ENCODE peak calls at places on chromosome 12, in six cellular contexts. I, L, H, M, Q and Z are unnamed samples. For H3K4me1, the result is how much of the 10 kb centered on the place peaks cover.

GRCh38 chr12:26621932-26622331 is 211.1 kb downstream of the ITPR2 start:
- DNase-seq in H (no peak), I (no peak), M (no peak), L (no peak), Q (no peak), Z (no peak)

GRCh38 chr12:47819902-47820630 is at the start of gene HDAC7:
- DNase-seq in I (peak), M (peak), Q (peak), L (peak), H (peak), Z (peak)

GRCh38 chr12:30420561-30420960 is 275.1 kb downstream of the IPO8 start:
- DNase-seq in L (no peak), H (no peak), M (no peak), I (no peak), Q (no peak), Z (no peak)

GRCh38 chr12:11228268-11228879 is 41.1 kb downstream of the PRB3 start:
- DNase-seq in H (peak), Q (peak), I (peak), M (peak), L (peak), Z (peak)

GRCh38 chr12:10067942-10068341 is 30.8 kb downstream of the CLEC1A start:
- DNase-seq in I (no peak), L (no peak), H (peak), M (no peak), Q (no peak), Z (no peak)

GRCh38 chr12:127810026-127810425 is 456.9 kb upstream of the TMEM132C start:
- DNase-seq in L (no peak), I (no peak), Q (no peak), M (no peak), H (no peak), Z (no peak)

GRCh38 chr12:716506-716905 is 35.9 kb upstream of the WNK1 start:
- DNase-seq in H (peak), I (peak), Q (no peak), L (no peak), M (no peak), Z (no peak)

GRCh38 chr12:38141239-38141638 is 175.3 kb upstream of the ALG10B start:
- DNase-seq in Q (no peak), L (no peak), H (no peak), I (no peak), M (no peak), Z (no peak)

GRCh38 chr12:32140867-32141266 is 34.2 kb downstream of the BICD1 start:
- DNase-seq in H (no peak), Q (no peak), I (no peak), M (no peak), L (no peak), Z (no peak)

GRCh38 chr12:104350211-104350908 is 46.8 kb downstream of the EID3 start:
- DNase-seq in I (no peak), Q (no peak), L (no peak), H (no peak), M (no peak), Z (no peak)

GRCh38 chr12:41304526-41304925 is 116.4 kb downstream of the PDZRN4 start:
- DNase-seq in L (no peak), H (no peak), I (no peak), Q (no peak), M (no peak), Z (no peak)

GRCh38 chr12:78275886-78276285 is 445.2 kb downstream of the NAV3 start:
- DNase-seq in L (no peak), M (no peak), I (no peak), Q (no peak), H (no peak), Z (no peak)

GRCh38 chr12:108888031-108888430 is 8.1 kb downstream of the DAO start:
- DNase-seq in H (no peak), I (no peak), Q (no peak), M (no peak), L (no peak), Z (no peak)

GRCh38 chr12:6226002-6226700 is 26.0 kb downstream of the CD9 start:
- DNase-seq in L (no peak), M (no peak), H (peak), I (no peak), Q (no peak), Z (peak)

GRCh38 chr12:104680070-104680469 is 223.3 kb downstream of the CHST11 start:
- DNase-seq in H (peak), I (no peak), Q (peak), L (peak), M (peak), Z (no peak)

GRCh38 chr12:42593781-42594322 is 4.3 kb upstream of the PRICKLE1 start:
- DNase-seq in L (no peak), Q (no peak), H (no peak), M (no peak), I (no peak), Z (no peak)

GRCh38 chr12:112537710-112538396 is 119.1 kb downstream of the PTPN11 start:
- DNase-seq in H (no peak), I (no peak), M (peak), Q (peak), L (peak), Z (no peak)

GRCh38 chr12:111437816-111438454 is 32.2 kb downstream of the SH2B3 start:
- DNase-seq in M (no peak), L (no peak), Q (no peak), H (peak), I (no peak), Z (no peak)
- H3K4me1 ChIP-seq in M (under half), L (under half), Q (under half), H (half or more), I (under half), Z (half or more)

GRCh38 chr12:122185494-122186082 is 2.7 kb downstream of the LRRC43 start:
- DNase-seq in M (no peak), L (no peak), H (no peak), Q (no peak), I (no peak), Z (no peak)

GRCh38 chr12:122185079-122185478 is 2.2 kb downstream of the LRRC43 start:
- DNase-seq in H (no peak), I (no peak), L (no peak), M (no peak), Q (no peak), Z (no peak)

GRCh38 chr12:122184522-122184921 is 1.6 kb downstream of the LRRC43 start:
- DNase-seq in M (no peak), Q (no peak), H (no peak), I (no peak), L (no peak), Z (no peak)

GRCh38 chr12:122182887-122183587 is at the start of gene LRRC43:
- DNase-seq in L (no peak), I (no peak), Q (peak), M (peak), H (peak), Z (peak)

DNA sequence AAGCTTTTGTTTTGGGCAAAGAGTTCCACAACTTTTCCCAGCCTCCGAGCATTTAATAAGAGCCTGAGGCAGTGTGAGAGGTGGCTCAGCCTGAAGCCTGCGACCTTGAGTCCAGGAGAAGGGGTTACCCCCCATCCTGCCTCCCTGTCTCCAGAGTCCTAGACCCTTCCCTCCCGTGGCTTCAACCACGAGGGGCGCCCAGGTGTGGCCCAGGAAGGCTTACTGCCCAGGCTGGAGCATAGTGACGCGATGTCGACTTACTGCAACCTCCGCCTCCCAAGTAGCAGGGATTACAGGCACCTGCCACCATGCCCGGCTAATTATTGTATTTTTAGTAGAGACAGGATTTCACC is 641 bp downstream of the LRRC43 start:
- DNase-seq in H (no peak), I (no peak), M (peak), Q (no peak), L (no peak), Z (no peak)
- H3K4me3 ChIP-seq in H (no peak), I (no peak), M (peak), Q (no peak), L (no peak), Z (peak)

GRCh38 chr12:122895757-122896636 is at the start of gene VPS37B:
- DNase-seq in Q (peak), H (peak), L (peak), M (peak), I (peak), Z (peak)

GRCh38 chr12:122893208-122894151 is 2.4 kb downstream of the VPS37B start:
- DNase-seq in M (no peak), H (no peak), L (no peak), I (no peak), Q (no peak), Z (peak)

GRCh38 chr12:122895290-122895689 is 634 bp downstream of the VPS37B start:
- DNase-seq in Q (peak), H (peak), L (no peak), M (no peak), I (no peak), Z (no peak)

GRCh38 chr12:122896662-122897061 is 738 bp upstream of the VPS37B start:
- DNase-seq in M (no peak), L (no peak), I (no peak), H (no peak), Q (no peak), Z (no peak)

GRCh38 chr12:122894173-122895121 is 1.5 kb downstream of the VPS37B start:
- DNase-seq in L (no peak), Q (no peak), I (no peak), H (no peak), M (no peak), Z (peak)
- TF ChIP-seq POLR2AphosphoS5 in L (no peak), Q (no peak), I (peak), H (no peak), M (no peak), Z (peak)

DNA sequence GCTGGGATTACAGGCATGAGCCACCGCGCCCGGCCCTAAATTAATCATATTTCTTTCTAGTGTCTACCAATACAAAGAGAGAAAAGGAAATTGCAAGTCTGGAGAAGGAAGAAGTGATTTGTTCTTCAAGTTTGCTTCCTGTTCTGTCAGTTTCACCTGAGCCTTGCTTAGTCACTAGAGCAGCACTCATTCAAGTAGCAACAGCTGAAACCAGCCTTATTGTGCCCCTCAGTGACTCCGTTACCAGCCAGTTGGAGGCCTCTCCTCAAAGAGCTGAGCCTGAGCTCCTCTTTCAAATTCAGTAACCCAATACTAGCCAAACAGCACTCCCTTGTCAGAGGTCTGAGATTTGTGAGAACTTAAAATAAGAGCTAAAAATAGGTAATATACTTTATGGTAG is 17.4 kb downstream of the PAWR start:
- DNase-seq in L (no peak), I (no peak), Q (no peak), H (no peak), M (peak), Z (no peak)
- H3K4me1 ChIP-seq in L (under half), I (under half), Q (under half), H (under half), M (half or more), Z (under half)